ENCODE peak calls at places on chromosome 21, in five cellular contexts. B, N, Z, C and J are unnamed samples.

GRCh38 chr21:38039369-38039768 is 123.1 kb upstream of the KCNJ6 start:
- DNase-seq in B (no peak), N (no peak), Z (no peak), C (no peak), J (no peak)

GRCh38 chr21:31018232-31018631 is 20.0 kb downstream of the KRTAP19-8 start:
- DNase-seq in B (no peak), N (no peak), Z (no peak), C (no peak), J (no peak)

GRCh38 chr21:29078884-29079765 is 5.7 kb upstream of the CCT8 start:
- DNase-seq in B (no peak), N (no peak), Z (no peak), C (no peak), J (no peak)

GRCh38 chr21:29343517-29343916 is 44.8 kb downstream of the BACH1 start:
- DNase-seq in B (no peak), N (no peak), Z (no peak), C (no peak), J (peak)

GRCh38 chr21:37153193-37153934 is 80.3 kb downstream of the TTC3 start:
- DNase-seq in B (peak), N (no peak), Z (no peak), C (no peak), J (no peak)

GRCh38 chr21:35204850-35205564 is 155.9 kb upstream of the RUNX1 start:
- DNase-seq in B (peak), N (peak), Z (no peak), C (peak), J (peak)

GRCh38 chr21:29340228-29340627 is 41.5 kb downstream of the BACH1 start:
- DNase-seq in B (no peak), N (no peak), Z (no peak), C (no peak), J (no peak)

GRCh38 chr21:37383066-37383465 is 16.5 kb downstream of the DYRK1A start:
- DNase-seq in B (no peak), N (no peak), Z (no peak), C (no peak), J (no peak)

GRCh38 chr21:16533692-16534407 is 804.1 kb downstream of the USP25 start:
- DNase-seq in B (no peak), N (no peak), Z (no peak), C (no peak), J (no peak)

GRCh38 chr21:46542588-46543092 is 62.2 kb downstream of the S100B start:
- DNase-seq in B (no peak), N (peak), Z (no peak), C (no peak), J (no peak)

GRCh38 chr21:36028127-36029069 is 31.9 kb downstream of the SETD4 start:
- DNase-seq in B (peak), N (peak), Z (peak), C (peak), J (peak)

GRCh38 chr21:46559291-46559983 is 45.4 kb downstream of the S100B start:
- DNase-seq in B (no peak), N (peak), Z (no peak), C (peak), J (no peak)

GRCh38 chr21:43815107-43815742 is 25.8 kb downstream of the RRP1 start:
- DNase-seq in B (no peak), N (no peak), Z (no peak), C (peak), J (no peak)

GRCh38 chr21:43814215-43815106 is 25.1 kb downstream of the RRP1 start:
- DNase-seq in B (no peak), N (no peak), Z (no peak), C (peak), J (no peak)

GRCh38 chr21:43812139-43812821 is 22.9 kb downstream of the RRP1 start:
- DNase-seq in B (peak), N (peak), Z (no peak), C (peak), J (peak)

GRCh38 chr21:43811262-43812105 is 22.1 kb downstream of the RRP1 start:
- DNase-seq in B (no peak), N (no peak), Z (no peak), C (no peak), J (no peak)

DNA sequence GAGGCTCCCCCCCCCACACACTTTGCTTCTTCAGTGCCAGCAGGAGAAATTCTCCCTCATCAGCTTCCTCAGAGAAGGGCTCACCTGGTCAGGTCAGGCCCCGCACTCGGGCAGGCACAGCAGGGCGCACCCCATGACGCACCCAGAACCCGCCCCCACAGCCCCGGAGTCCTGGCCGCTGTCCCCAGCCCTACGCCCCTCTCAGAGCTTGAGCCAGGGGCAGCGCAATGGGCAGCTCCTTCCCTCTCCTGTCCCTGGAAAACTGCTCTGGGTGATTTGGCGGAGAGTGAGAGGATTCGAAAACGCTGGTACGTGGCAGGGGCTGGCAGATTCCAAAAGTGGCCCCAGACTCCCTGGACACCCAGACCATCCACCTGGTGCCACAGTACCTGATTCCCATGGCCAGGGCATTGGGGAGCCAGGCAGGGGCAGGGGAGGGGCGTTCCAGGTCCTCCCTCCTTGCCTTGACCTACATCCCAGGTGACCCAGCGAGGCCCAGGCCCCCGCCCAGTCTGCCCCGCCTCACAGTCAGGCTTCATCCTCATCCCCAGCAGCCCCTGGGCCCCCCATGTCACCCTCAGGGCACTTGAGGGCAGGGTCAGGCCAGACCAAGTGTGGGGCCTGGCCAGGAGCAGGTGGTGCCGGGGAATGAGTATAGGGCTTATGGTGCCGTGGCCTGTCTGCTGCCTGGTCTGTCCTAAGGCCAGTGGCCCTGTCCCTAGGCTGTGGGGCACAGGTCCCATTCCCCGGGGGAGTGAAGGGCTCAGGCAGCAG is 23.8 kb downstream of the RRP1 start:
- DNase-seq in B (no peak), N (no peak), Z (no peak), C (no peak), J (no peak)
- TF ChIP-seq POLR2A in B (no peak), N (no peak), Z (no peak), C (no peak), J (no peak)

GRCh38 chr21:43719748-43720538 is 1.0 kb downstream of the PDXK start:
- DNase-seq in B (no peak), N (peak), Z (no peak), C (peak), J (no peak)

GRCh38 chr21:43717166-43717853 is 1.6 kb upstream of the PDXK start:
- DNase-seq in B (no peak), N (no peak), Z (no peak), C (no peak), J (no peak)

GRCh38 chr21:43717967-43718871 is 710 bp upstream of the PDXK start:
- DNase-seq in B (no peak), N (no peak), Z (no peak), C (peak), J (no peak)

GRCh38 chr21:43720539-43721224 is 1.8 kb downstream of the PDXK start:
- DNase-seq in B (no peak), N (no peak), Z (no peak), C (no peak), J (no peak)

GRCh38 chr21:43718872-43719747 is at the start of gene PDXK:
- DNase-seq in B (peak), N (peak), Z (peak), C (peak), J (peak)
- TF ChIP-seq POLR2A in B (peak), N (peak), Z (peak), C (peak), J (peak)

DNA sequence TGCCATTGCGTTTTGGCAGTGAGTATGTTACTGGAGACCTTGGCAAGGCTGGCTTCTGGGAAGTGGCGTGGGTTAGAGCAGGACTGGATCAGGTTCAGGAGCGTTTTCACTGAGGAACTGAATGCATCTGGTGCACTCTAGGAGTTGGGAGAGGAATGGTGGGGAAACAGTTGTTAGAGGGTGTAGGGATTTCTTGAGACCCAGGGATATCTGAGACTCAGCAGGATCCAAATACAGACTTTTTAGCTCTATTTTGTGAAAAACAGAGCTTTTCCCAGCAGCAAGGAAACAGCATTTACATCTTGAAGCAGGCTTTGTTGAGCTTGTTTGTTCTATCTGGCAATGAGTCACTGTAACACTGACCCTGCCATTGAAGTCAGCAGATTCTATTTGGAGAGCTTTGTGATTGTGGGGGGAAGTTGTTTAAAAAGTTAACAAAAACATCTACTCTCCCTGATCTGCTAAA is 56.9 kb upstream of the NRIP1 start:
- DNase-seq in B (no peak), N (peak), Z (peak), C (peak), J (peak)
- TF ChIP-seq POLR2A in B (no peak), N (no peak), Z (no peak), C (no peak), J (no peak)

GRCh38 chr21:41362605-41363369 is 960 bp downstream of the MX2 start:
- DNase-seq in B (no peak), N (no peak), Z (no peak), C (no peak), J (no peak)
- TF ChIP-seq POLR2A in B (no peak), N (no peak), Z (no peak), C (no peak), J (no peak)

GRCh38 chr21:44942566-44942965 is 2.7 kb downstream of the SLX9 start:
- DNase-seq in B (no peak), N (no peak), Z (no peak), C (no peak), J (no peak)

GRCh38 chr21:44941567-44941966 is 1.7 kb downstream of the SLX9 start:
- DNase-seq in B (no peak), N (no peak), Z (no peak), C (peak), J (no peak)

GRCh38 chr21:44940116-44940631 is 345 bp downstream of the SLX9 start:
- DNase-seq in B (no peak), N (no peak), Z (no peak), C (no peak), J (peak)

GRCh38 chr21:44938976-44939531 is 775 bp upstream of the SLX9 start:
- DNase-seq in B (peak), N (peak), Z (no peak), C (no peak), J (no peak)

DNA sequence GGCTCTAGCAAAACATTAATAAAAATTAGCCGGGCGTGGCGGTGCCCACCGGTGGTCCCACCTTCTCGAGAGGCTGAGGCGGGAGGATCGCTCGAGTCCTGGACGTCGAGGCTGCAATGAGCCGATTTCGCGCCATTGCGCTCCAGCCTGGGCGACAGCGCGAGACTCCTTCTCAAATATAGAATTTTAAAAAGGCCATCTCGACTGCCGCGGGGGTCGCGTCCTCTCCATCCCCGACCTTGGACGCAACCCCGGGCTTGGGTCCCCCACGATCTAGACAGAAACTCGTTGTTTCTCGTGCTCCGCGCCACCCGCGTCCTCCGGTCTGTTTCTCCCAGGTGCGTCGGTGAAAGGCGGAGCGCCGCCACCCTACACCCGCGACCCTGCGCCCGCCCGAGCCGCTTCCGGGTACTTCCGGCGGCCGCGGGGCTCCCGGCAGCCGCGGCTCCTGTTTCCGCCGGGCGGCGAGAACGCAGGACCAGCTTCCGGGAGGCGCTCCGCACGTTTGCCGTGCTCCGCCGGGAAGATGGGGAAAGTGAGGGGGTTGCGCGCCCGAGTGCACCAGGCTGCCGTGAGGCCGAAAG is at the start of gene SLX9:
- DNase-seq in B (peak), N (peak), Z (peak), C (peak), J (peak)
- TF ChIP-seq POLR2A in B (peak), N (peak), Z (peak), C (peak), J (peak)

GRCh38 chr21:33647560-33647959 is 5.3 kb downstream of the ITSN1 start:
- DNase-seq in B (no peak), N (no peak), Z (no peak), C (no peak), J (no peak)

GRCh38 chr21:33651965-33652680 is 9.8 kb downstream of the ITSN1 start:
- DNase-seq in B (no peak), N (no peak), Z (no peak), C (no peak), J (no peak)

GRCh38 chr21:33650929-33651505 is 8.7 kb downstream of the ITSN1 start:
- DNase-seq in B (no peak), N (no peak), Z (no peak), C (no peak), J (no peak)

GRCh38 chr21:33648555-33648954 is 6.3 kb downstream of the ITSN1 start:
- DNase-seq in B (no peak), N (no peak), Z (no peak), C (no peak), J (no peak)

DNA sequence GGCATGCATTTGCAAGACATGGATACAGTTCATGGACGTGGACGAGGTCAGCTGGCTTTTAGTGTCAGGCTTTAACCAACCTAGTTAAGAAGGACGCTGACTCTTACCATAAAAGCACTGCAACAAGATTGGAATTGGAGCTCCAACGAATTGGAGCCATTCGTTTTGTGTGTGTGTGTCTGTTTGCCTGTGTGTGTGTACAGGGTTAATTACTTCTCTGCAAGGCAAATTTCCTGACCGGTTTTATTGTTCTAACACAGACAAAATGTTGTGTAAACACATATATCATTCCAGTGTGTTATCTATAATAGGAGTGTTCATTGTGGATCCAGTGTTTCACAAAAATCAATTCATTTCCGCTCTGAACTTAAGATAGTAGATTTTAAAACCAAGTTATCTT is 7.9 kb downstream of the ITSN1 start:
- DNase-seq in B (no peak), N (no peak), Z (no peak), C (no peak), J (no peak)
- TF ChIP-seq POLR2A in B (no peak), N (no peak), Z (no peak), C (no peak), J (no peak)

GRCh38 chr21:44959376-44960091 is 19.7 kb downstream of the SLX9 start:
- DNase-seq in B (no peak), N (no peak), Z (no peak), C (peak), J (no peak)

GRCh38 chr21:44960141-44961092 is 20.6 kb downstream of the SLX9 start:
- DNase-seq in B (no peak), N (no peak), Z (no peak), C (no peak), J (no peak)

GRCh38 chr21:44965251-44966022 is 25.6 kb downstream of the SLX9 start:
- DNase-seq in B (no peak), N (no peak), Z (no peak), C (peak), J (no peak)

GRCh38 chr21:44964381-44964780 is 24.6 kb downstream of the SLX9 start:
- DNase-seq in B (no peak), N (no peak), Z (no peak), C (peak), J (no peak)

GRCh38 chr21:44962481-44962966 is 22.7 kb downstream of the SLX9 start:
- DNase-seq in B (no peak), N (no peak), Z (no peak), C (peak), J (peak)
- TF ChIP-seq POLR2A in B (no peak), N (no peak), Z (no peak), C (no peak), J (no peak)